ENCODE peak calls at places on chromosomes 2 and 18, in nine cellular contexts. O is retina; F is occipital lobe; J is lower lobe of right lung; B is stromal cell of bone marrow; I is amniotic stem cell; T is memory B cell; W is AG04450; L is activated naive CD4-positive, alpha-beta T cell. K is an unnamed sample.

GRCh38 chr18:56168049-56168781 is 470.2 kb downstream of the TXNL1 start:
- DNase-seq in L (no peak), T (no peak), B (peak), J (no peak), I (peak), W (peak), F (no peak), O (no peak), K (no peak)

GRCh38 chr2:129103922-129104878 is 785.5 kb upstream of the HS6ST1 start:
- DNase-seq in T (no peak), I (no peak), W (no peak), L (no peak), J (no peak), F (no peak), B (no peak), O (peak), K (no peak)

GRCh38 chr18:39523281-39523680 is 1957.7 kb upstream of the CELF4 start:
- DNase-seq in T (no peak), L (no peak), I (no peak), O (no peak), W (peak), B (peak), J (no peak), F (no peak), K (no peak)

GRCh38 chr2:233464531-233465240 is 101.9 kb downstream of the USP40 start:
- DNase-seq in J (peak), F (no peak), T (no peak), O (no peak), B (no peak), I (no peak), L (no peak), W (no peak), K (no peak)

GRCh38 chr2:200350796-200351195 is 44.3 kb downstream of the SPATS2L start:
- DNase-seq in W (no peak), I (peak), O (no peak), T (no peak), B (no peak), F (no peak), L (no peak), J (no peak), K (no peak)

GRCh38 chr2:233209117-233209977 is 42.1 kb upstream of the ATG16L1 start:
- DNase-seq in I (no peak), T (no peak), L (no peak), B (no peak), W (no peak), J (no peak), F (peak), O (peak), K (no peak)

GRCh38 chr18:68714356-68714706 is 577 bp downstream of the TMX3 start:
- DNase-seq in O (no peak), W (no peak), B (no peak), T (no peak), J (peak), L (no peak), I (no peak), F (no peak), K (peak)

GRCh38 chr2:57291209-57291608 is 755.4 kb upstream of the VRK2 start:
- DNase-seq in T (no peak), I (no peak), W (no peak), J (no peak), O (peak), F (no peak), B (no peak), L (no peak), K (no peak)

GRCh38 chr2:166091439-166091838 is 36.4 kb downstream of the SCN1A start:
- DNase-seq in F (no peak), O (no peak), J (no peak), B (no peak), W (no peak), L (no peak), T (no peak), I (no peak), K (no peak)

GRCh38 chr2:186533717-186534116 is 47.7 kb downstream of the ZC3H15 start:
- DNase-seq in O (no peak), J (no peak), L (no peak), I (no peak), W (no peak), T (no peak), B (no peak), F (no peak), K (no peak)

GRCh38 chr2:223989206-223989859 is 32.1 kb downstream of the MRPL44 start:
- DNase-seq in W (no peak), J (no peak), O (no peak), T (no peak), L (no peak), F (no peak), B (no peak), I (no peak), K (peak)

GRCh38 chr2:86241611-86242010 is 42.4 kb downstream of the MRPL35 start:
- DNase-seq in W (no peak), J (no peak), I (no peak), L (no peak), B (no peak), T (no peak), O (no peak), F (no peak), K (no peak)

GRCh38 chr2:197853549-197853948 is 49.2 kb downstream of the PLCL1 start:
- DNase-seq in L (no peak), O (no peak), J (no peak), T (no peak), B (no peak), I (no peak), F (no peak), W (no peak), K (no peak)

GRCh38 chr2:220876074-220876824 is 695.9 kb downstream of the EPHA4 start:
- DNase-seq in B (no peak), I (no peak), L (no peak), F (no peak), O (no peak), W (no peak), T (no peak), J (no peak), K (no peak)

GRCh38 chr18:32445846-32446245 is 24.8 kb downstream of the GAREM1 start:
- DNase-seq in B (no peak), W (no peak), J (no peak), O (no peak), F (no peak), I (no peak), L (no peak), T (no peak), K (no peak)

GRCh38 chr18:54506516-54507261 is 84.4 kb upstream of the DYNAP start:
- DNase-seq in J (no peak), W (no peak), I (no peak), B (no peak), F (no peak), T (no peak), O (no peak), L (no peak), K (no peak)

GRCh38 chr18:32902566-32903330 is 129.9 kb upstream of the KLHL14 start:
- DNase-seq in B (no peak), O (no peak), T (no peak), W (no peak), F (no peak), J (no peak), I (no peak), L (no peak), K (no peak)

GRCh38 chr18:25604909-25605247 is 252.9 kb upstream of the ZNF521 start:
- DNase-seq in F (no peak), W (no peak), J (no peak), I (no peak), L (no peak), B (no peak), T (no peak), O (no peak), K (no peak)

GRCh38 chr2:174787485-174788205 is 23.4 kb upstream of the CHRNA1 start:
- DNase-seq in W (peak), T (no peak), O (peak), F (peak), L (no peak), J (no peak), I (peak), B (peak), K (no peak)

GRCh38 chr2:7825591-7826312 is 856.1 kb upstream of the ID2 start:
- DNase-seq in J (no peak), I (peak), F (no peak), B (no peak), W (no peak), T (no peak), L (no peak), O (no peak), K (no peak)

GRCh38 chr2:179440642-179441251 is 176.1 kb upstream of the SESTD1 start:
- DNase-seq in J (no peak), F (no peak), B (no peak), O (no peak), I (no peak), L (no peak), T (peak), W (no peak), K (peak)

GRCh38 chr2:113273031-113273551 is 5.6 kb downstream of the PAX8 start:
- DNase-seq in F (no peak), J (no peak), T (peak), B (no peak), I (no peak), W (peak), O (peak), L (no peak), K (no peak)

GRCh38 chr18:31648966-31649429 is 35.4 kb downstream of the B4GALT6 start:
- DNase-seq in B (peak), O (no peak), J (no peak), I (no peak), T (no peak), F (no peak), L (no peak), W (no peak), K (no peak)

GRCh38 chr2:199223791-199224190 is 233.9 kb downstream of the SATB2 start:
- DNase-seq in B (no peak), I (no peak), O (no peak), F (no peak), T (no peak), W (no peak), J (no peak), L (no peak), K (no peak)

K was measured in mucosa of descending colon.